ENCODE peak calls at places on chromosomes 7 and 10, in eight cellular contexts. S is psoas muscle, O is fibroblast of villous mesenchyme, E is prostate gland, Q is A549, W is AG09319, Z is foreskin keratinocyte, H is fibroblast of pulmonary artery. C is an unnamed sample.

GRCh38 chr7:71229201-71229600 is 97.3 kb downstream of the GALNT17 start:
- DNase-seq in S (no peak), O (no peak), E (no peak), Q (no peak), W (no peak), Z (no peak), H (no peak), C (no peak)

GRCh38 chr10:27285093-27285492 is 44.5 kb upstream of the ACBD5 start:
- DNase-seq in S (no peak), O (peak; percentile 12), E (no peak), Q (no peak), W (no peak), Z (no peak), H (peak; percentile 18), C (peak; percentile 20)

GRCh38 chr7:112481833-112482669 is 1.3 kb downstream of the LSMEM1 start:
- DNase-seq in S (peak; percentile 82), O (peak; percentile 91), E (peak; percentile 19), Q (peak; percentile 39), W (peak; percentile 36), Z (peak; percentile 75), H (peak; percentile 67), C (peak; percentile 93)

GRCh38 chr10:33229252-33229943 is 105.1 kb downstream of the NRP1 start:
- DNase-seq in S (no peak), O (no peak), E (no peak), Q (no peak), W (no peak), Z (no peak), H (no peak), C (no peak)

GRCh38 chr10:66350622-66351399 is 575.0 kb upstream of the LRRTM3 start:
- DNase-seq in S (no peak), O (no peak), E (no peak), Q (no peak), W (no peak), Z (no peak), H (no peak), C (no peak)

GRCh38 chr7:80488406-80488805 is 23.5 kb downstream of the GNAT3 start:
- DNase-seq in S (no peak), O (no peak), E (no peak), Q (no peak), W (no peak), Z (no peak), H (no peak), C (peak; percentile 37)

GRCh38 chr10:80356563-80356999 is at the start of the genes DYDC1 and DYDC2:
- DNase-seq in S (peak; percentile 60), O (peak; percentile 32), E (peak; percentile 40), Q (no peak), W (no peak), Z (no peak), H (peak; percentile 11), C (no peak)

GRCh38 chr10:85862771-85863170 is 503.8 kb downstream of the GRID1 start:
- DNase-seq in S (no peak), O (no peak), E (no peak), Q (no peak), W (no peak), Z (no peak), H (no peak), C (no peak)

GRCh38 chr10:31702005-31702404 is 226.6 kb downstream of the ARHGAP12 start:
- DNase-seq in S (no peak), O (no peak), E (no peak), Q (no peak), W (no peak), Z (no peak), H (no peak), C (no peak)

GRCh38 chr7:26369519-26370385 is 78.1 kb downstream of the SNX10 start:
- DNase-seq in S (no peak), O (peak; percentile 48), E (peak; percentile 57), Q (peak; percentile 31), W (peak; percentile 2), Z (no peak), H (peak; percentile 58), C (peak; percentile 79)

GRCh38 chr10:27884185-27884630 is 114.7 kb downstream of the ODAD2 start:
- DNase-seq in S (no peak), O (no peak), E (no peak), Q (no peak), W (no peak), Z (no peak), H (no peak), C (peak; percentile 3)

GRCh38 chr10:56318816-56319215 is 42.2 kb downstream of the ZWINT start:
- DNase-seq in S (no peak), O (no peak), E (no peak), Q (no peak), W (no peak), Z (no peak), H (no peak), C (no peak)

GRCh38 chr10:131881104-131881880 is 19.5 kb upstream of the PPP2R2D start:
- DNase-seq in S (no peak), O (no peak), E (no peak), Q (no peak), W (no peak), Z (no peak), H (no peak), C (no peak)

GRCh38 chr7:91957823-91958222 is 17.2 kb downstream of the AKAP9 start:
- DNase-seq in S (no peak), O (peak; percentile 12), E (no peak), Q (no peak), W (no peak), Z (no peak), H (peak; percentile 11), C (no peak)

GRCh38 chr10:125061557-125062243 is 98.7 kb downstream of the CTBP2 start:
- DNase-seq in S (peak; percentile 46), O (no peak), E (no peak), Q (no peak), W (no peak), Z (no peak), H (no peak), C (no peak)

GRCh38 chr7:64951250-64951848 is 39.5 kb downstream of the ZNF117 start:
- DNase-seq in S (no peak), O (peak; percentile 51), E (no peak), Q (peak; percentile 3), W (peak; percentile 1), Z (no peak), H (peak; percentile 67), C (peak; percentile 55)

GRCh38 chr10:104323721-104324686 is 14.3 kb downstream of the ITPRIP start:
- DNase-seq in S (no peak), O (no peak), E (no peak), Q (no peak), W (no peak), Z (no peak), H (no peak), C (no peak)

DNA sequence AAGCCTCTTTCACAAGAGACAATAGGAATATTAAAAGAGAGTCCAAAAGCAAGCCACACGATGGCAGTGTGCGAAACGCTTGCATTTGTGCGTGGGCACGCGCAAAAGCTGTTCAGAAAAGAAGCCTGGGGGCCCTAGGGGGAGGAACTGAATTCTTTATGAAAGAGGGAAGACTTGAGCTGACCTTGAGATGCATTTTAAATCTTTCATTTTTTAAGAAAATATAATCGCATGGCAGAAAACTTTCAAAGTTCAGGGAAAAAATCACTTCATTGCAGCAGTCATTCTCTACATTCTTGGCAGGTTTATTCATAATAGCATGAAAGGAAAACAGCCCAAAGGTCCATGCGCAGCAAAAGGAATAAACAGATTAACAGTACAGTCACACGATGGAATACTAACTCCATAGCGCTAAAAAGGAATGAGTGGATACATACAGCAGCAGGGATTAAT is 206.5 kb upstream of the PRKCQ start:
- DNase-seq in S (no peak), O (peak; percentile 60), E (no peak), Q (peak; percentile 46), W (peak; percentile 28), Z (peak; percentile 43), H (peak; percentile 70), C (no peak)
- TF ChIP-seq CTCF in S (peak; percentile 43), O (peak; percentile 53), E (no peak), Q (peak; percentile 83), W (peak; percentile 61), Z (peak; percentile 81), H (peak; percentile 63), C (no peak)

GRCh38 chr10:35572583-35572982 is 32.6 kb upstream of the GJD4 start:
- DNase-seq in S (no peak), O (no peak), E (no peak), Q (no peak), W (no peak), Z (no peak), H (peak; percentile 26), C (no peak)

GRCh38 chr10:35575640-35576039 is 29.5 kb upstream of the GJD4 start:
- DNase-seq in S (no peak), O (no peak), E (no peak), Q (no peak), W (no peak), Z (no peak), H (no peak), C (no peak)

GRCh38 chr10:35573786-35574185 is 31.4 kb upstream of the GJD4 start:
- DNase-seq in S (no peak), O (no peak), E (no peak), Q (no peak), W (no peak), Z (no peak), H (no peak), C (no peak)

GRCh38 chr10:35576730-35577129 is 28.4 kb upstream of the GJD4 start:
- DNase-seq in S (no peak), O (no peak), E (no peak), Q (no peak), W (no peak), Z (no peak), H (no peak), C (no peak)

GRCh38 chr10:35574924-35575352 is 30.2 kb upstream of the GJD4 start:
- DNase-seq in S (no peak), O (peak; percentile 12), E (no peak), Q (no peak), W (peak; percentile 3), Z (no peak), H (peak; percentile 80), C (no peak)
- TF ChIP-seq CTCF in S (no peak), O (peak; percentile 27), E (no peak), Q (no peak), W (peak; percentile 21), Z (peak; percentile 25), H (peak; percentile 40), C (peak; percentile 24)

GRCh38 chr7:150746931-150747330 is 9.7 kb downstream of the GIMAP5 start:
- DNase-seq in S (no peak), O (no peak), E (no peak), Q (no peak), W (no peak), Z (no peak), H (no peak), C (no peak)
- TF ChIP-seq CTCF in S (no peak), O (no peak), E (no peak), Q (no peak), W (no peak), Z (no peak), H (no peak), C (no peak)

GRCh38 chr7:155355176-155355575 is 57.5 kb downstream of the INSIG1 start:
- DNase-seq in S (peak; percentile 45), O (no peak), E (no peak), Q (no peak), W (no peak), Z (no peak), H (no peak), C (no peak)

GRCh38 chr7:155355745-155356144 is 58.1 kb downstream of the INSIG1 start:
- DNase-seq in S (peak; percentile 35), O (no peak), E (no peak), Q (no peak), W (no peak), Z (no peak), H (no peak), C (no peak)

GRCh38 chr7:155358066-155358947 is 60.6 kb downstream of the INSIG1 start:
- DNase-seq in S (peak; percentile 47), O (no peak), E (no peak), Q (no peak), W (no peak), Z (no peak), H (no peak), C (peak; percentile 74)

GRCh38 chr7:155357573-155358041 is 59.9 kb downstream of the INSIG1 start:
- DNase-seq in S (peak; percentile 39), O (no peak), E (no peak), Q (no peak), W (no peak), Z (no peak), H (peak; percentile 72), C (peak; percentile 96)

GRCh38 chr7:155356323-155357105 is 58.8 kb downstream of the INSIG1 start:
- DNase-seq in S (peak; percentile 15), O (peak; percentile 18), E (no peak), Q (peak; percentile 43), W (no peak), Z (no peak), H (no peak), C (peak; percentile 47)
- TF ChIP-seq CTCF in S (no peak), O (peak; percentile 32), E (no peak), Q (peak; percentile 58), W (peak; percentile 8), Z (peak; percentile 55), H (peak; percentile 20), C (peak; percentile 29)

C was measured in MCF 10A.